ENCODE peak calls at places on chromosomes 5 and 9, in five cellular contexts. P is breast epithelium; C is CD8-positive, alpha-beta memory T cell; V is heart right ventricle; Q is right lobe of liver. S is an unnamed sample. For H3K9me3, the result is how much of the 10 kb centered on the place peaks cover.

GRCh38 chr9:75147638-75148037 is 59.3 kb downstream of the OSTF1 start:
- DNase-seq in V (no peak), Q (no peak), P (no peak), C (no peak), S (no peak)

GRCh38 chr9:34664281-34665108 is 2.0 kb upstream of the CCL27 start:
- DNase-seq in P (peak), V (peak), Q (peak), C (peak), S (peak)

GRCh38 chr9:112971415-112971814 is 40.6 kb downstream of the ZNF883 start:
- DNase-seq in C (no peak), V (no peak), Q (no peak), P (no peak), S (no peak)

GRCh38 chr9:125906144-125906543 is 159.0 kb downstream of the PBX3 start:
- DNase-seq in C (no peak), P (no peak), Q (no peak), V (no peak), S (no peak)

GRCh38 chr5:154971501-154971900 is 30.6 kb downstream of the MRPL22 start:
- DNase-seq in C (no peak), V (no peak), P (no peak), Q (no peak), S (no peak)

GRCh38 chr5:1887400-1888360 is 5.0 kb upstream of the IRX4 start:
- DNase-seq in C (no peak), P (no peak), Q (no peak), V (no peak), S (no peak)

GRCh38 chr9:84397151-84397728 is 56.7 kb upstream of the SLC28A3 start:
- DNase-seq in Q (peak), V (peak), P (peak), C (peak), S (peak)

GRCh38 chr9:3858961-3859360 is 333.2 kb upstream of the RFX3 start:
- DNase-seq in Q (no peak), C (no peak), V (no peak), P (no peak), S (no peak)

GRCh38 chr9:17862081-17862480 is 283.2 kb downstream of the SH3GL2 start:
- DNase-seq in C (no peak), V (peak), Q (no peak), P (no peak), S (no peak)

GRCh38 chr9:1718836-1719235 is 296.3 kb upstream of the SMARCA2 start:
- DNase-seq in Q (no peak), P (no peak), C (no peak), V (no peak), S (no peak)

GRCh38 chr5:154723740-154724505 is 31.3 kb upstream of the LARP1 start:
- DNase-seq in C (no peak), Q (no peak), P (no peak), V (no peak), S (no peak)

GRCh38 chr9:126363847-126364671 is 37.4 kb downstream of the MVB12B start:
- DNase-seq in V (no peak), P (no peak), C (no peak), Q (no peak), S (no peak)

GRCh38 chr5:2736872-2737271 is 14.6 kb downstream of the IRX2 start:
- DNase-seq in C (no peak), P (no peak), V (no peak), Q (no peak), S (no peak)

GRCh38 chr5:67166460-67166871 is 30.1 kb downstream of the CD180 start:
- DNase-seq in Q (peak), P (no peak), V (peak), C (peak), S (peak)

GRCh38 chr9:131046581-131047202 is 37.7 kb downstream of the LAMC3 start:
- DNase-seq in Q (no peak), C (peak), P (no peak), V (peak), S (peak)

GRCh38 chr5:9034671-9035070 is 511.2 kb downstream of the SEMA5A start:
- DNase-seq in V (no peak), P (no peak), Q (no peak), C (no peak), S (no peak)

GRCh38 chr9:119370816-119371215 is 1.6 kb upstream of the BRINP1 start:
- DNase-seq in P (no peak), V (peak), Q (peak), C (no peak), S (no peak)

GRCh38 chr5:158039911-158040347 is 181.0 kb upstream of the CLINT1 start:
- DNase-seq in Q (no peak), C (no peak), P (no peak), V (no peak), S (no peak)

GRCh38 chr5:80782626-80783025 is 127.8 kb upstream of the DHFR start:
- DNase-seq in V (no peak), P (no peak), C (no peak), Q (no peak), S (no peak)

GRCh38 chr5:123285122-123286011 is 137.8 kb downstream of the CEP120 start:
- DNase-seq in C (no peak), Q (no peak), P (no peak), V (no peak), S (no peak)

GRCh38 chr5:23994581-23995370 is 487.4 kb downstream of the PRDM9 start:
- DNase-seq in P (no peak), V (no peak), Q (no peak), C (no peak), S (no peak)

GRCh38 chr9:19229725-19230355 is 653 bp upstream of the DENND4C start:
- DNase-seq in V (peak), Q (no peak), P (peak), C (peak), S (no peak)

GRCh38 chr5:72951850-72952468 is 3.9 kb upstream of the FCHO2 start:
- DNase-seq in V (no peak), P (no peak), C (no peak), Q (no peak), S (no peak)

GRCh38 chr9:78297672-78297961 is 692 bp downstream of the PSAT1 start:
- DNase-seq in V (no peak), C (no peak), P (no peak), Q (no peak), S (no peak)

GRCh38 chr5:138467711-138468132 is 2.4 kb downstream of the EGR1 start:
- DNase-seq in C (peak), P (no peak), Q (no peak), V (no peak), S (no peak)

GRCh38 chr9:130480673-130481072 is 35.9 kb downstream of the ASS1 start:
- DNase-seq in C (no peak), Q (no peak), V (no peak), P (no peak), S (no peak)

GRCh38 chr5:167587768-167588167 is 703.7 kb upstream of the WWC1 start:
- DNase-seq in C (no peak), P (no peak), Q (no peak), V (no peak), S (no peak)

GRCh38 chr9:14103115-14103514 is 210.8 kb downstream of the NFIB start:
- DNase-seq in V (no peak), P (no peak), C (no peak), Q (no peak), S (no peak)

GRCh38 chr5:57117601-57118000 is 56.3 kb upstream of the GPBP1 start:
- DNase-seq in P (no peak), Q (no peak), V (no peak), C (peak), S (peak)

GRCh38 chr9:127437497-127438264 is 13.5 kb downstream of the ZNF79 start:
- DNase-seq in Q (no peak), C (peak), P (no peak), V (no peak), S (no peak)

GRCh38 chr5:134247411-134247810 is 21.5 kb upstream of the PPP2CA start:
- DNase-seq in P (no peak), C (no peak), Q (no peak), V (no peak), S (no peak)

GRCh38 chr5:9932770-9933169 is 302.6 kb upstream of the TAS2R1 start:
- DNase-seq in C (no peak), P (no peak), Q (no peak), V (no peak), S (no peak)

GRCh38 chr9:96741771-96742170 is 36.1 kb downstream of the ZNF510 start:
- DNase-seq in V (no peak), C (no peak), Q (no peak), P (no peak), S (no peak)

DNA sequence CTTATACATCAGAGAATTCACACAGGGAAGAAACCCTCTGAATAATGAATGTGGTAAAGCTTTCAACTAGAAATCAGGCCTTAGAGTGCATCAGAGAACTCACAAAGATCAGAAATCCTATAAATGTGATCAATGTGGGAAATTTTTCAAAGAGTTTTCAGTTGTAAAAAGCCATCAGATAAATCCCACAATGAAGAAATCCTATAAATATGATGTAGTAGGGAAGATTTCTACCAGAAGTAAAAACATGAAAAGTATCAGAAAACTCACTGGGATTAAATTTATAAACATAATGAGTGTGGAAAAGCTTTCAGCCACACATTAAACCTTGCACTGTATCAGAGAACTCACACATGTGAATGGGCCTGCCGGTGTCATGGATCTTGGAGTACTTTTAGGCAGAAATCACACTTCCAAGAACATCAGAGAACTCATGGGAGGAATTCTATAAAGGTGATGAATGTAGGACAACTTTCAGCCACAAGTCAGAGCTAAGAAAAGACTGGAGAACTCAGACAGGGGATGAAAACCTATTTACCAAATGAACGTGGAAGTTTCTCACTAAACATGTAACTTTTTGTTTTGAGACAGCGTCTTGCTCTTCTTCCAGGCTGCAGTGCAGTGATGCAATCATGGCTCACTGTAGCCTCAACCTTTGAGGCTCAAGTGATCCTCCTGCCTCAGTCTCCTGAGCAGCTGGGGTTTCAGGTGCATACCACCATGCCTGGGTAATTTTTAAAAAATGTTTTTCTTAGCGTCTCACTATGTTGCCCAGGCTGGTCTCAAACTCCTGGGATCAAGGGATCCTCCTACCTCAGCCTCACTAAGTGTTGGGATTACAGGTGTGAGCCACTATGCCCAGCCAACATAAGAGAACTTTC is 39.5 kb downstream of the ZNF510 start:
- DNase-seq in V (no peak), P (no peak), C (no peak), Q (no peak), S (no peak)
- H3K9me3 ChIP-seq in V (half or more), P (under half), C (under half), Q (under half), S (half or more)

GRCh38 chr5:176986280-176986679 is 20.3 kb downstream of the UIMC1 start:
- DNase-seq in Q (no peak), P (no peak), C (no peak), V (no peak), S (no peak)
- H3K9me3 ChIP-seq in Q (under half), P (under half), C (under half), V (under half), S (under half)

GRCh38 chr5:179164331-179165311 is 104.4 kb downstream of the ZNF354C start:
- DNase-seq in Q (peak), C (no peak), P (peak), V (no peak), S (no peak)

GRCh38 chr5:179163236-179164155 is 103.3 kb downstream of the ZNF354C start:
- DNase-seq in C (no peak), P (peak), V (no peak), Q (peak), S (no peak)

GRCh38 chr5:179160584-179160983 is 100.4 kb downstream of the ZNF354C start:
- DNase-seq in Q (peak), C (no peak), P (peak), V (no peak), S (no peak)

GRCh38 chr5:179162351-179163235 is 102.4 kb downstream of the ZNF354C start:
- DNase-seq in Q (peak), P (peak), V (no peak), C (no peak), S (no peak)

GRCh38 chr5:179161901-179162300 is 101.7 kb downstream of the ZNF354C start:
- DNase-seq in V (no peak), Q (peak), P (peak), C (no peak), S (no peak)
- H3K9me3 ChIP-seq in V (under half), Q (under half), P (under half), C (under half), S (under half)

GRCh38 chr5:59285300-59286017 is 608.1 kb downstream of the PDE4D start:
- DNase-seq in C (no peak), Q (no peak), P (no peak), V (no peak), S (no peak)
- H3K9me3 ChIP-seq in C (under half), Q (under half), P (under half), V (under half), S (under half)

DNA sequence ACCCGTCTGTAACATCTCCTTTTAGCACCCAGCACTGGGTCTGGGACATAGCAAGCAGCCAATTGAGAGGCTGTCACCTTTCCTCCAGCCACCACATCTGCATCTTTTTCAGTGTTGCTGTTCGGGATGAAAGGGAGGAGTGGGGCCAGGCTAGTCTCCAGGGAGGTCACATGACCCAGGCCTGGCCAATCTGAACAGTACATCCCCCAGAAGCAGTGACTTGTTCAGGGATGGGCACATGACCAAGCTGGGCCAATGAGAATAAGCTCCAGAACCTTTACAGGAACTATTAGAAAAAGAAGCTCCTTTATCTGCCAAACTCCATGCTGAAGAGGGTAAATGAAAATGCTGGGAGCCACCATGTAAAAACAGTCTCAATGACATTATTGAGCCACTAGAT is 359.0 kb downstream of the SLIT3 start:
- DNase-seq in C (no peak), Q (no peak), P (no peak), V (no peak), S (no peak)
- H3K9me3 ChIP-seq in C (under half), Q (under half), P (under half), V (under half), S (under half)

GRCh38 chr5:141398608-141399007 is 861 bp downstream of the PCDHGB5 start:
- DNase-seq in P (no peak), Q (no peak), C (no peak), V (no peak), S (no peak)
- H3K9me3 ChIP-seq in P (half or more), Q (under half), C (under half), V (half or more), S (under half)

GRCh38 chr5:132147663-132148062 is 74.1 kb downstream of the CSF2 start:
- DNase-seq in V (no peak), C (no peak), P (no peak), Q (no peak), S (no peak)

GRCh38 chr5:132142459-132142858 is 68.9 kb downstream of the CSF2 start:
- DNase-seq in Q (no peak), P (no peak), V (no peak), C (no peak), S (no peak)

GRCh38 chr5:132138260-132138659 is 64.7 kb downstream of the CSF2 start:
- DNase-seq in Q (no peak), C (no peak), P (no peak), V (no peak), S (no peak)

GRCh38 chr5:132143148-132143547 is 69.6 kb downstream of the CSF2 start:
- DNase-seq in P (no peak), Q (no peak), V (no peak), C (no peak), S (no peak)
- H3K9me3 ChIP-seq in P (under half), Q (under half), V (half or more), C (under half), S (under half)

DNA sequence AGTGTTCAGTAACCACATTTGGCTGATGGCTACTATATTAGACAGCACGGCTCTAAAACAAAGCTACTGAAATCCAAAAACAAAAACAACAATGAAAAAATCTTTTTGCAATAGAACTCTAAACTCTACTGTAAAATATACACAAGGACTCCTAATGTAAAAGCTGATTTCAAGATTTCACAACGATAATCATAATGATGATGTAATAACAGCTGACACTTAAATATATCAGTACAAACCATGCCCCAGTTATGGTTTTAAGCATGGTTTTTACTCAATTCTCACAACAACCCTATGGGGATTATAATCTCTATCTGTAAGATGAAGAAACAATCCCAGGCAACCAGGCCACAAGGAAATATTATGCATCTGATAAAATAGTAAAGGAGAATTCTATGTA is 3.3 kb downstream of the ZNF300 start:
- DNase-seq in C (no peak), V (no peak), P (no peak), Q (no peak), S (no peak)
- H3K9me3 ChIP-seq in C (under half), V (half or more), P (under half), Q (under half), S (half or more)

GRCh38 chr9:99008187-99008586 is 64.5 kb downstream of the COL15A1 start:
- DNase-seq in V (no peak), C (no peak), Q (no peak), P (no peak), S (no peak)
- H3K9me3 ChIP-seq in V (under half), C (under half), Q (under half), P (under half), S (under half)